ENCODE peak calls at places on chromosomes 12 and 14, in seven cellular contexts. R is hepatic stellate cell; B is heart right ventricle; Q is GM12864; T is GM13976; A is activated T-cell treated with anti-CD3 and anti-CD28 coated beads, Interleukin-2, amount 50 U/mL, for 72 hours; S is stimulated activated CD8-positive, alpha-beta memory T cell treated with anti-CD3 and anti-CD28 coated beads, Interleukin-12 subunit alpha, Interleukin-12 subunit beta, amount 100 ng/mL, for 1 hour. U is an unnamed sample.
A peak's percentile ranks its signal among the peaks of the same experiment; 100 is the strongest.

GRCh38 chr12:110578522-110579238 is 4.4 kb downstream of the PPTC7 start:
- DNase-seq in R (no peak), B (no peak), Q (no peak), T (no peak), A (peak; percentile 58), S (no peak), U (no peak)

GRCh38 chr14:33855672-33856071 is 95.2 kb downstream of the EGLN3 start:
- DNase-seq in R (no peak), B (no peak), Q (no peak), T (no peak), A (no peak), S (no peak), U (no peak)

GRCh38 chr12:43835656-43836454 is at the start of gene TMEM117:
- DNase-seq in R (peak; percentile 59), B (peak; percentile 80), Q (no peak), T (peak; percentile 82), A (peak; percentile 62), S (peak; percentile 30), U (peak; percentile 83)

GRCh38 chr14:32998433-32998832 is 59.8 kb downstream of the NPAS3 start:
- DNase-seq in R (peak; percentile 6), B (no peak), Q (no peak), T (no peak), A (no peak), S (no peak), U (no peak)

GRCh38 chr12:96194901-96195844 is 998 bp downstream of the ELK3 start:
- DNase-seq in R (peak; percentile 76), B (no peak), Q (peak; percentile 83), T (peak; percentile 81), A (peak; percentile 83), S (peak; percentile 47), U (peak; percentile 30)

GRCh38 chr12:93762059-93762719 is 85.0 kb downstream of the CRADD start:
- DNase-seq in R (no peak), B (no peak), Q (no peak), T (no peak), A (no peak), S (no peak), U (no peak)

GRCh38 chr12:65656156-65656885 is 168.0 kb upstream of the HMGA2 start:
- DNase-seq in R (no peak), B (no peak), Q (no peak), T (no peak), A (no peak), S (no peak), U (no peak)

GRCh38 chr14:64623576-64624165 is 73.9 kb downstream of the PPP1R36 start:
- DNase-seq in R (no peak), B (no peak), Q (no peak), T (no peak), A (no peak), S (no peak), U (no peak)

GRCh38 chr12:79531547-79531946 is 159.2 kb downstream of the PAWR start:
- DNase-seq in R (peak; percentile 38), B (no peak), Q (no peak), T (no peak), A (no peak), S (no peak), U (no peak)

GRCh38 chr14:61003571-61003970 is 22.5 kb downstream of the SLC38A6 start:
- DNase-seq in R (peak; percentile 3), B (no peak), Q (no peak), T (no peak), A (no peak), S (no peak), U (no peak)

GRCh38 chr14:88618476-88618875 is 55.6 kb downstream of the ZC3H14 start:
- DNase-seq in R (no peak), B (no peak), Q (no peak), T (no peak), A (no peak), S (no peak), U (no peak)

GRCh38 chr14:68520637-68521556 is 272.0 kb downstream of the ZFP36L1 start:
- DNase-seq in R (no peak), B (no peak), Q (no peak), T (no peak), A (no peak), S (no peak), U (no peak)

GRCh38 chr12:46214668-46215429 is 54.0 kb downstream of the SLC38A1 start:
- DNase-seq in R (no peak), B (no peak), Q (no peak), T (no peak), A (peak; percentile 93), S (peak; percentile 66), U (no peak)

GRCh38 chr12:18158774-18159557 is 69.0 kb upstream of the RERGL start:
- DNase-seq in R (no peak), B (no peak), Q (no peak), T (no peak), A (peak; percentile 26), S (no peak), U (no peak)

GRCh38 chr14:65179918-65180724 is 77.8 kb upstream of the MAX start:
- DNase-seq in R (peak; percentile 62), B (peak; percentile 32), Q (peak; percentile 91), T (peak; percentile 70), A (peak; percentile 64), S (no peak), U (peak; percentile 32)

GRCh38 chr12:1670244-1670814 is 20.5 kb upstream of the ADIPOR2 start:
- DNase-seq in R (no peak), B (no peak), Q (no peak), T (no peak), A (no peak), S (no peak), U (no peak)

GRCh38 chr12:2752676-2753371 is 41.9 kb upstream of the FKBP4 start:
- DNase-seq in R (peak; percentile 63), B (peak; percentile 82), Q (no peak), T (peak; percentile 89), A (peak; percentile 86), S (peak; percentile 52), U (peak; percentile 72)

GRCh38 chr12:585062-586061 is 77.9 kb downstream of the NINJ2 start:
- DNase-seq in R (no peak), B (no peak), Q (no peak), T (no peak), A (no peak), S (no peak), U (no peak)

GRCh38 chr12:92132282-92132681 is 13.4 kb downstream of the BTG1 start:
- DNase-seq in R (no peak), B (no peak), Q (no peak), T (no peak), A (no peak), S (no peak), U (no peak)

GRCh38 chr14:36791402-36791801 is 129.7 kb downstream of the PAX9 start:
- DNase-seq in R (no peak), B (no peak), Q (no peak), T (no peak), A (no peak), S (no peak), U (no peak)

GRCh38 chr12:122125452-122126341 is 47.1 kb downstream of the MLXIP start:
- DNase-seq in R (no peak), B (no peak), Q (no peak), T (no peak), A (no peak), S (no peak), U (no peak)

GRCh38 chr12:9364224-9365176 is 156.3 kb upstream of the PZP start:
- DNase-seq in R (peak; percentile 19), B (no peak), Q (peak; percentile 92), T (peak; percentile 41), A (peak; percentile 74), S (no peak), U (no peak)

GRCh38 chr12:124236651-124237050 is 58.2 kb upstream of the RFLNA start:
- DNase-seq in R (peak; percentile 54), B (no peak), Q (no peak), T (no peak), A (no peak), S (no peak), U (no peak)

GRCh38 chr14:74886001-74886400 is 4.3 kb downstream of the DLST start:
- DNase-seq in R (peak; percentile 86), B (no peak), Q (no peak), T (no peak), A (no peak), S (no peak), U (no peak)

GRCh38 chr14:36167431-36167830 is 9.1 kb downstream of the PTCSC3 start:
- DNase-seq in R (no peak), B (no peak), Q (no peak), T (no peak), A (no peak), S (no peak), U (no peak)

GRCh38 chr14:87898301-87898700 is 94.7 kb downstream of the GALC start:
- DNase-seq in R (no peak), B (no peak), Q (no peak), T (no peak), A (no peak), S (no peak), U (no peak)

GRCh38 chr12:55188974-55189556 is 31.8 kb upstream of the OR10A7 start:
- DNase-seq in R (peak; percentile 8), B (peak; percentile 49), Q (peak; percentile 49), T (peak; percentile 38), A (peak; percentile 43), S (peak; percentile 17), U (no peak)

GRCh38 chr14:97723834-97724770 is 926.9 kb downstream of the VRK1 start:
- DNase-seq in R (no peak), B (no peak), Q (no peak), T (no peak), A (peak; percentile 54), S (no peak), U (no peak)

GRCh38 chr14:47715330-47715729 is 39.9 kb upstream of the MDGA2 start:
- DNase-seq in R (peak; percentile 14), B (no peak), Q (no peak), T (no peak), A (no peak), S (no peak), U (no peak)

GRCh38 chr12:701896-702539 is 38.8 kb upstream of the NINJ2 start:
- DNase-seq in R (no peak), B (no peak), Q (no peak), T (no peak), A (no peak), S (no peak), U (no peak)

GRCh38 chr12:92007787-92008186 is 137.9 kb downstream of the BTG1 start:
- DNase-seq in R (no peak), B (no peak), Q (no peak), T (no peak), A (no peak), S (no peak), U (no peak)

GRCh38 chr12:92702754-92703679 is at the start of gene PLEKHG7:
- DNase-seq in R (no peak), B (no peak), Q (peak; percentile 65), T (peak; percentile 77), A (no peak), S (no peak), U (no peak)

GRCh38 chr12:63450821-63451220 is 217.5 kb downstream of the DPY19L2 start:
- DNase-seq in R (no peak), B (no peak), Q (no peak), T (no peak), A (no peak), S (no peak), U (no peak)